ENCODE peak calls at places on chromosomes 4 and X, in ten cellular contexts. K is effector memory CD4-positive, alpha-beta T cell; R is aorta; P is fibroblast of lung; C is adipocyte; E is cardiac muscle cell; J is stomach; U is K562; V is BJ; W is lower lobe of right lung. S is an unnamed sample.

GRCh38 chr4:110139106-110139505 is 59.3 kb downstream of the ELOVL6 start:
- DNase-seq in W (no peak), P (no peak), K (no peak), J (no peak), U (no peak), V (no peak), E (no peak), R (no peak), C (peak; percentile 11), S (no peak)

GRCh38 chr4:37008199-37008598 is 236.3 kb upstream of the NWD2 start:
- DNase-seq in U (peak; percentile 28), J (peak; percentile 71), K (no peak), E (no peak), R (no peak), C (no peak), P (peak; percentile 1), W (no peak), V (no peak), S (no peak)

GRCh38 chr4:39036172-39036571 is 4.0 kb upstream of the TMEM156 start:
- DNase-seq in K (no peak), E (no peak), R (no peak), P (peak; percentile 88), J (no peak), C (no peak), W (no peak), U (no peak), V (no peak), S (no peak)

GRCh38 chrX:87005885-87006284 is 511.7 kb upstream of the KLHL4 start:
- DNase-seq in R (no peak), E (no peak), W (no peak), V (no peak), J (no peak), C (no peak), U (no peak), K (no peak), P (no peak), S (no peak)

GRCh38 chrX:20967725-20968124 is 406.5 kb upstream of the CNKSR2 start:
- DNase-seq in E (no peak), C (no peak), J (no peak), W (no peak), V (no peak), P (no peak), K (no peak), U (no peak), R (no peak), S (no peak)

GRCh38 chr4:65482410-65482809 is 187.9 kb downstream of the EPHA5 start:
- DNase-seq in P (peak; percentile 92), R (no peak), C (no peak), V (no peak), J (no peak), W (no peak), U (no peak), E (no peak), K (no peak), S (no peak)

GRCh38 chrX:131729295-131729694 is 185.4 kb downstream of the OR13H1 start:
- DNase-seq in E (no peak), J (peak; percentile 84), W (no peak), V (no peak), C (peak; percentile 74), R (peak; percentile 91), U (no peak), P (peak; percentile 74), K (no peak), S (peak; percentile 16)

GRCh38 chr4:36399762-36400353 is 118.4 kb downstream of the DTHD1 start:
- DNase-seq in J (no peak), C (no peak), K (no peak), P (peak; percentile 6), V (no peak), W (no peak), R (no peak), U (peak; percentile 7), E (peak; percentile 37), S (peak; percentile 46)

GRCh38 chrX:14022019-14022418 is 7.7 kb downstream of the GEMIN8 start:
- DNase-seq in K (no peak), J (no peak), W (no peak), P (no peak), R (no peak), U (no peak), E (no peak), C (no peak), V (no peak), S (no peak)

GRCh38 chrX:51802917-51803688 is 59.9 kb downstream of the GSPT2 start:
- DNase-seq in P (peak; percentile 72), C (peak; percentile 64), R (peak; percentile 54), W (peak; percentile 52), V (peak; percentile 10), J (peak; percentile 57), E (peak; percentile 66), U (peak; percentile 69), K (no peak), S (peak; percentile 80)

GRCh38 chr4:90977726-90978125 is 850.5 kb downstream of the CCSER1 start:
- DNase-seq in E (no peak), V (no peak), K (no peak), W (no peak), P (no peak), J (no peak), R (no peak), C (no peak), U (no peak), S (no peak)

GRCh38 chr4:101254776-101255175 is 92.5 kb downstream of the PPP3CA start:
- DNase-seq in U (no peak), W (no peak), E (no peak), V (no peak), R (no peak), C (no peak), K (no peak), J (no peak), P (no peak), S (no peak)

GRCh38 chr4:103499094-103499493 is 220.7 kb downstream of the TACR3 start:
- DNase-seq in J (no peak), W (no peak), U (no peak), P (no peak), V (no peak), R (no peak), K (no peak), E (no peak), C (peak; percentile 51), S (no peak)

DNA sequence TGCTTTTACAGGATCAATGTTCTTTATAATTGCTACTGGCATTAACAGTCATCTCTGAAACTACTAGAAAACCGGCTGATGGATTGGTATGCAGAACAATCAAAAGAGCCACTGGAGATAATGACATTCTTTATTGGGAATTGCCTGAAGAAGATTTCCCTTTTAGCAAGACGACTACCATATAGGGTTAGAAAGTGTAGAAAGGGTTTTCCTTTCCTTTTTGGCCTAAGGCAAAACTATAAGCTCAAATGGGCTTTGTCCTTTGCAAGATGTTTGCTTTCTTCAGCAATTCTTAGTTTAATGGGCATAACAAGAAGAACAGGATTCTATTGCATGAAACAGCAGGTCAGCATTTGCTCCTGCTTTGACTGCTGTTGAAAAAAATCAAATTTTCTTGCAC is 214.2 kb upstream of the PCDH10 start:
- DNase-seq in W (no peak), P (no peak), R (no peak), V (no peak), K (no peak), J (no peak), C (no peak), U (no peak), E (no peak), S (no peak)
- H3K27me3 ChIP-seq in W (no peaks in the 10 kb centered on the region), P (no peaks in the 10 kb centered on the region), R (no peaks in the 10 kb centered on the region), V (no peaks in the 10 kb centered on the region), K (no peaks in the 10 kb centered on the region), J (no peaks in the 10 kb centered on the region), C (no peaks in the 10 kb centered on the region), U (no peaks in the 10 kb centered on the region), E (no peaks in the 10 kb centered on the region), S (no peaks in the 10 kb centered on the region)

GRCh38 chrX:71632923-71633657 is 14.8 kb upstream of the CXCR3 start:
- DNase-seq in R (no peak), E (peak; percentile 30), V (no peak), U (no peak), J (no peak), P (no peak), W (no peak), C (no peak), K (no peak), S (no peak)
- H3K27me3 ChIP-seq in R (no peaks in the 10 kb centered on the region), E (no peaks in the 10 kb centered on the region), V (no peaks in the 10 kb centered on the region), U (no peaks in the 10 kb centered on the region), J (no peaks in the 10 kb centered on the region), P (no peaks in the 10 kb centered on the region), W (no peaks in the 10 kb centered on the region), C (peaks cover 2% of the 10 kb centered on the region), K (no peaks in the 10 kb centered on the region), S (no peaks in the 10 kb centered on the region)

DNA sequence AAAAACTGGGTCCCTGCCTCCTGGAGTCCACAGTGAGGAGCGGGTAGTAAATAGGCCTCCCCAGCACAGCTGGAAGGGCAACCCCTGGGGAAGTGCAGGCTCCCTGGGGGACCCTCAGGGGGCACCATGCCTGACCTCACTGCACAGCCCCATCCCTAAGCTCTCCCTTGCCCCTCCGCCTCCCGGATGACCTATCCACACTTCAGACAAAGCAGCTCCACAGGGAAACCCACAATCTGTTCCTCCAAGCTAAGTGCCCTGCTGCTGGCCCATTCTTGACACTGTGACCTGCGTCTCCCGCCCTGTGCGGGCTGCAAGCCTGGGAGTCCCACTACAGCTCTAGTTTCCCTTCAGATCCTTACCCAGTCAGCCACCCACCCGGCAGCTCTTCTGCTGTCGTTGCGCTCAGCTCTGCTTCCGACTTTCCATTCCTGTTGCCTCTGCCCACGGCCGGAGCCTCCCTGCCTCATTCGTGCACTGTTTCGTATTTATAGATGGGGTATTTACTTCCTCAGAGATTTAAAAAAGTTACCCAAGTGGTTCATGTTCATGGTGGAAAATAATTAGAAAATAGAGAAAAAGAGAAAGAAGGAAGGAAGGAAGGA is 47.0 kb upstream of the STOX2 start:
- DNase-seq in V (no peak), J (no peak), W (no peak), C (no peak), U (no peak), P (no peak), R (no peak), K (no peak), E (no peak), S (no peak)
- H3K27me3 ChIP-seq in V (no peaks in the 10 kb centered on the region), J (no peaks in the 10 kb centered on the region), W (no peaks in the 10 kb centered on the region), C (peaks cover 13% of the 10 kb centered on the region), U (peaks cover 57% of the 10 kb centered on the region), P (no peaks in the 10 kb centered on the region), R (no peaks in the 10 kb centered on the region), K (no peaks in the 10 kb centered on the region), E (no peaks in the 10 kb centered on the region), S (no peaks in the 10 kb centered on the region)

GRCh38 chr4:8908206-8908893 is 36.7 kb upstream of the HMX1 start:
- DNase-seq in R (peak; percentile 28), W (peak; percentile 46), K (no peak), C (no peak), J (peak; percentile 24), P (no peak), U (no peak), V (no peak), E (no peak), S (peak; percentile 6)

GRCh38 chr4:8906991-8907595 is 35.5 kb upstream of the HMX1 start:
- DNase-seq in P (no peak), C (no peak), V (no peak), K (no peak), J (no peak), R (no peak), E (no peak), W (no peak), U (no peak), S (no peak)

GRCh38 chr4:8905773-8906667 is 34.4 kb upstream of the HMX1 start:
- DNase-seq in V (no peak), J (no peak), C (no peak), K (no peak), R (peak; percentile 33), E (no peak), P (no peak), W (peak; percentile 38), U (no peak), S (no peak)

GRCh38 chr4:8906668-8906970 is 35.0 kb upstream of the HMX1 start:
- DNase-seq in W (no peak), V (no peak), U (no peak), P (no peak), J (no peak), C (no peak), K (no peak), E (no peak), R (no peak), S (no peak)

GRCh38 chr4:8907596-8908205 is 36.1 kb upstream of the HMX1 start:
- DNase-seq in U (no peak), K (no peak), J (no peak), R (peak; percentile 25), P (no peak), C (no peak), E (no peak), V (no peak), W (peak; percentile 35), S (peak; percentile 4)
- H3K27me3 ChIP-seq in U (peaks cover 74% of the 10 kb centered on the region), K (no peaks in the 10 kb centered on the region), J (no peaks in the 10 kb centered on the region), R (no peaks in the 10 kb centered on the region), P (no peaks in the 10 kb centered on the region), C (peaks cover 39% of the 10 kb centered on the region), E (peaks cover 44% of the 10 kb centered on the region), V (no peaks in the 10 kb centered on the region), W (peaks cover 20% of the 10 kb centered on the region), S (no peaks in the 10 kb centered on the region)